ENCODE peak calls at places on chromosomes 3 and 15, in five cellular contexts. H is HL-60, C is AG09309, S is astrocyte of the spinal cord, T is GM23338. B is an unnamed sample.

GRCh38 chr3:158794936-158795518 is 6.8 kb upstream of the MFSD1 start:
- DNase-seq in H (peak; percentile 37), C (no peak), S (peak; percentile 65), T (peak; percentile 63), B (no peak)

GRCh38 chr3:99366663-99367429 is 271.5 kb upstream of the COL8A1 start:
- DNase-seq in H (peak; percentile 5), C (no peak), S (no peak), T (peak; percentile 69), B (no peak)

GRCh38 chr15:45550436-45550835 is 27.9 kb upstream of the SLC30A4 start:
- DNase-seq in H (no peak), C (peak; percentile 11), S (peak; percentile 24), T (no peak), B (no peak)

GRCh38 chr3:130760922-130761321 is 14.3 kb upstream of the PIK3R4 start:
- DNase-seq in H (no peak), C (no peak), S (no peak), T (no peak), B (no peak)

GRCh38 chr3:184154909-184155643 is at the start of gene DVL3:
- DNase-seq in H (peak; percentile 21), C (no peak), S (peak; percentile 64), T (peak; percentile 70), B (peak; percentile 36)

GRCh38 chr3:122916580-122916979 is 111.0 kb downstream of the SEMA5B start:
- DNase-seq in H (no peak), C (no peak), S (no peak), T (no peak), B (no peak)

GRCh38 chr3:42505849-42506410 is 3.5 kb downstream of the VIPR1 start:
- DNase-seq in H (no peak), C (no peak), S (no peak), T (no peak), B (peak; percentile 37)

GRCh38 chr3:45020534-45020933 is 5.6 kb upstream of the CLEC3B start:
- DNase-seq in H (no peak), C (no peak), S (no peak), T (no peak), B (no peak)

GRCh38 chr3:172138031-172138538 is 98.7 kb downstream of the FNDC3B start:
- DNase-seq in H (no peak), C (no peak), S (no peak), T (no peak), B (no peak)

GRCh38 chr3:58999779-59000170 is 50.0 kb downstream of the CFAP20DC start:
- DNase-seq in H (no peak), C (no peak), S (no peak), T (no peak), B (no peak)

GRCh38 chr15:73697033-73697467 is 12.9 kb downstream of the CD276 start:
- DNase-seq in H (peak; percentile 82), C (no peak), S (peak; percentile 97), T (peak; percentile 80), B (peak; percentile 62)

GRCh38 chr15:49674370-49674769 is 53.5 kb downstream of the DTWD1 start:
- DNase-seq in H (no peak), C (no peak), S (peak; percentile 10), T (no peak), B (no peak)

GRCh38 chr15:66008920-66009572 is 139.8 kb downstream of the RAB11A start:
- DNase-seq in H (no peak), C (no peak), S (no peak), T (no peak), B (no peak)

GRCh38 chr15:71424765-71425164 is 309.5 kb downstream of the THSD4 start:
- DNase-seq in H (no peak), C (no peak), S (peak; percentile 32), T (no peak), B (no peak)

GRCh38 chr3:23202203-23202920 is 765 bp upstream of the UBE2E2 start:
- DNase-seq in H (peak; percentile 36), C (no peak), S (peak; percentile 24), T (peak; percentile 76), B (peak; percentile 42)

GRCh38 chr15:77475898-77476297 is 55.2 kb downstream of the HMG20A start:
- DNase-seq in H (no peak), C (no peak), S (no peak), T (peak; percentile 65), B (no peak)

GRCh38 chr3:28240440-28240839 is 979 bp upstream of the CMC1 start:
- DNase-seq in H (no peak), C (no peak), S (no peak), T (peak; percentile 71), B (no peak)

GRCh38 chr15:31265090-31265870 is 61.4 kb upstream of the KLF13 start:
- DNase-seq in H (no peak), C (no peak), S (no peak), T (no peak), B (peak; percentile 29)
- H3K4me3 ChIP-seq in H (no peak overlapping the region), C (no peak overlapping the region), S (no peak overlapping the region), T (no peak overlapping the region), B (no peak overlapping the region)

GRCh38 chr15:69604050-69604378 is 151.4 kb downstream of the RPLP1 start:
- DNase-seq in H (peak; percentile 25), C (no peak), S (no peak), T (peak; percentile 59), B (no peak)

GRCh38 chr15:69603369-69604049 is 150.9 kb downstream of the RPLP1 start:
- DNase-seq in H (no peak), C (no peak), S (no peak), T (no peak), B (no peak)

GRCh38 chr15:69600556-69601085 is 148.0 kb downstream of the RPLP1 start:
- DNase-seq in H (no peak), C (no peak), S (no peak), T (no peak), B (no peak)

GRCh38 chr15:69602921-69603320 is 150.3 kb downstream of the RPLP1 start:
- DNase-seq in H (no peak), C (no peak), S (no peak), T (no peak), B (peak; percentile 24)

GRCh38 chr15:69602095-69602494 is 149.5 kb downstream of the RPLP1 start:
- DNase-seq in H (no peak), C (no peak), S (no peak), T (no peak), B (peak; percentile 25)
- H3K4me3 ChIP-seq in H (no peak overlapping the region), C (no peak overlapping the region), S (no peak overlapping the region), T (no peak overlapping the region), B (no peak overlapping the region)

GRCh38 chr3:52537726-52538421 is 1.5 kb downstream of the UQCC5 start:
- DNase-seq in H (no peak), C (no peak), S (no peak), T (no peak), B (no peak)

GRCh38 chr3:52536369-52537164 is at the start of gene UQCC5:
- DNase-seq in H (peak; percentile 98), C (peak; percentile 90), S (peak; percentile 99), T (peak; percentile 99), B (peak; percentile 99)

GRCh38 chr3:52537165-52537635 is 795 bp downstream of the UQCC5 start:
- DNase-seq in H (no peak), C (no peak), S (no peak), T (no peak), B (no peak)

GRCh38 chr3:52541050-52541449 is 4.6 kb downstream of the UQCC5 start:
- DNase-seq in H (no peak), C (no peak), S (no peak), T (no peak), B (no peak)

DNA sequence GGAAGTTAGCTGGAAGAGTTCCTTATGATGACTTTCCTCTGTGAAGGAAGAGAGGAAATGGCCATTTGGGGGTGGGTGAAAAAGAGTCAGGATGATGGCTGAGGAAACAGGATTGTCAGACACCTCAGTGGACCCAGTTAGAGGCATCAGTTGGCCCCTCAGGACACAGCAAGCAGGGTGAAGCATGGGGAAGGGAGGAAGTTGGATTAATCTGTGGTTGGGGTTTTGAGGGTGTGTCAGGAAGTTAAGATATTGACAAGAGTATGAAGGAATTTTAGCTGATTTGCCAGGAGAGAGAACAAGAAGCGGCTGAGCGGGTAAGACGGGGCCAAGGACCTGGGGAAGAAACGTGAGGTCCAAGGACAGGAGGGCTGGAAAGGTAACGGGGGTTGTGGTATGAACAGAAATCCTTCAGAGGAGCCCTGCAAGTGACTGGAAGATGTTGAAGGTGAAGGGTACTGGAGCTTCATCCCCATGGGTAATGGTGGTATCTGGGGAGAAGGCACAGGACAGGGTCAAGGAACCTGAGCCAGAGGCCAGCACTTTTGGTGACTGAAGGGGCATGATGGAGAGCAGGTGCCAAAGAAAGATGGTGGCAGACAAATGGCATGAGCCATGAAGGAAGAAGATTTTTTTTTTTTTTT is 2.7 kb downstream of the UQCC5 start:
- DNase-seq in H (peak; percentile 32), C (no peak), S (no peak), T (no peak), B (no peak)
- H3K4me3 ChIP-seq in H (peak overlapping the region; percentile 28), C (no peak overlapping the region), S (no peak overlapping the region), T (peak overlapping the region; percentile 97), B (no peak overlapping the region)

GRCh38 chr15:67823371-67824156 is 1.7 kb upstream of the SKOR1 start:
- DNase-seq in H (no peak), C (no peak), S (no peak), T (peak; percentile 48), B (peak; percentile 38)
- H3K4me3 ChIP-seq in H (peak overlapping the region; percentile 13), C (no peak overlapping the region), S (no peak overlapping the region), T (peak overlapping the region; percentile 53), B (no peak overlapping the region)

GRCh38 chr15:67107014-67107812 is 41.8 kb downstream of the SMAD3 start:
- DNase-seq in H (no peak), C (peak; percentile 98), S (peak; percentile 99), T (no peak), B (peak; percentile 67)
- H3K4me3 ChIP-seq in H (no peak overlapping the region), C (no peak overlapping the region), S (no peak overlapping the region), T (no peak overlapping the region), B (no peak overlapping the region)

GRCh38 chr3:146625117-146625775 is 20.1 kb upstream of the PLSCR5 start:
- DNase-seq in H (no peak), C (no peak), S (peak; percentile 31), T (no peak), B (no peak)
- H3K4me3 ChIP-seq in H (no peak overlapping the region), C (no peak overlapping the region), S (no peak overlapping the region), T (no peak overlapping the region), B (peak overlapping the region; percentile 31)

DNA sequence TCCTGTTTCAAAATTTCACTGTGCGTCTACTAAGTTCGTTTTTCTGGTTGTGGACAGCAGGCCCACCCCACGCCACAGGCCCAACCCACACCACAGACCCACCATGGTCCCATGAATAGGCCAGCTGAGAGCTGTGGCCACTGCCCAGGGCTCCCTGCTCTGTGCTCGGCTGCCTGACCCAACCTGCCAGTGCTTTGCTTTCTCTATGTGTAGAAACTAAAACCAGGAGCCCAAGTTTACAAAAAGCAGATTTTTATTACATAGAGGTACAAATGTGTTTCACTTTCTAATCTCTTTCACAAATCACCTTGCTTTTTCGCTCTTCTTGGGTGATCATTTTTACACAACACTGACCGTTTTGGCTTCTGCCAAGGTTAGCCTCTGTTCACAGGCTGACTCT is 69.1 kb downstream of the HERC2 start:
- DNase-seq in H (no peak), C (no peak), S (no peak), T (no peak), B (no peak)
- H3K4me3 ChIP-seq in H (no peak overlapping the region), C (no peak overlapping the region), S (no peak overlapping the region), T (no peak overlapping the region), B (no peak overlapping the region)